ENCODE peak calls at places on chromosomes 6 and 20, in eight cellular contexts. Z is amniotic stem cell; X is fibroblast of the conjunctiva; N is heart left ventricle; H is CD4-positive, alpha-beta T cell; Y is COR-L47; G is NCI-H1694; W is fibroblast of lung. U is an unnamed sample.

GRCh38 chr20:8082999-8083398 is 49.1 kb upstream of the PLCB1 start:
- DNase-seq in N (no peak), H (no peak), X (peak), W (peak), Z (no peak), Y (no peak), G (no peak), U (no peak)

GRCh38 chr6:21593927-21594421 is 423 bp downstream of the SOX4 start:
- DNase-seq in H (no peak), N (no peak), G (no peak), Z (no peak), X (no peak), W (peak), Y (no peak), U (no peak)

GRCh38 chr20:2237059-2237458 is 58.7 kb upstream of the TGM3 start:
- DNase-seq in X (peak), Y (no peak), N (no peak), H (no peak), W (peak), G (no peak), Z (peak), U (no peak)

GRCh38 chr20:10761232-10761631 is 87.4 kb upstream of the JAG1 start:
- DNase-seq in W (peak), N (no peak), Y (no peak), X (peak), H (no peak), G (no peak), Z (peak), U (no peak)

GRCh38 chr6:85864453-85865401 is 222.0 kb upstream of the SYNCRIP start:
- DNase-seq in Z (no peak), G (no peak), Y (no peak), W (peak), H (no peak), X (no peak), N (no peak), U (no peak)

GRCh38 chr6:4314201-4314707 is 178.9 kb upstream of the ECI2 start:
- DNase-seq in W (no peak), Y (no peak), Z (no peak), H (no peak), N (no peak), G (no peak), X (no peak), U (no peak)

GRCh38 chr6:3444276-3445088 is 12.4 kb downstream of the SLC22A23 start:
- DNase-seq in N (no peak), W (no peak), G (peak), Z (no peak), H (no peak), Y (no peak), X (no peak), U (no peak)

GRCh38 chr20:53767206-53767924 is 173.7 kb upstream of the ZNF217 start:
- DNase-seq in X (no peak), N (no peak), Y (no peak), Z (no peak), W (no peak), H (no peak), G (no peak), U (no peak)

GRCh38 chr20:25576783-25577530 is 8.4 kb downstream of the NINL start:
- DNase-seq in Y (no peak), H (no peak), X (no peak), Z (no peak), G (no peak), N (no peak), W (no peak), U (no peak)

GRCh38 chr6:51640016-51640415 is 447.4 kb downstream of the PKHD1 start:
- DNase-seq in Y (no peak), W (no peak), H (no peak), Z (no peak), N (no peak), X (no peak), G (no peak), U (no peak)

GRCh38 chr6:20954325-20954724 is 420.1 kb downstream of the CDKAL1 start:
- DNase-seq in Y (peak), G (no peak), Z (no peak), W (no peak), X (no peak), H (no peak), N (no peak), U (no peak)

GRCh38 chr6:106913676-106914280 is 60.8 kb downstream of the CD24 start:
- DNase-seq in X (no peak), H (no peak), Z (no peak), Y (no peak), W (no peak), N (no peak), G (no peak), U (no peak)

GRCh38 chr6:154815938-154816820 is 83.0 kb downstream of the SCAF8 start:
- DNase-seq in W (peak), Y (no peak), Z (no peak), G (no peak), N (no peak), H (no peak), X (no peak), U (no peak)

GRCh38 chr6:122709922-122710512 is 69.5 kb upstream of the FABP7 start:
- DNase-seq in N (no peak), H (no peak), Z (no peak), W (no peak), Y (no peak), G (no peak), X (no peak), U (no peak)

GRCh38 chr6:116382587-116382986 is 11.8 kb downstream of the DSE start:
- DNase-seq in H (no peak), Y (no peak), Z (no peak), N (no peak), X (no peak), G (no peak), W (no peak), U (no peak)

GRCh38 chr20:42747765-42748411 is 441.8 kb downstream of the PTPRT start:
- DNase-seq in W (no peak), X (no peak), Z (no peak), Y (no peak), N (no peak), G (no peak), H (no peak), U (no peak)

GRCh38 chr6:89385156-89385667 is 26.9 kb downstream of the RRAGD start:
- DNase-seq in X (no peak), G (peak), N (no peak), H (no peak), W (no peak), Y (peak), Z (no peak), U (no peak)